ENCODE peak calls at places on chromosomes 5 and 9, in six cellular contexts. Q is PC-9, G is mammary epithelial cell, F is H1, B is GM23338, M is GM23248. S is an unnamed sample.

GRCh38 chr5:8839361-8840055 is 706.4 kb downstream of the SEMA5A start:
- DNase-seq in F (no peak), M (no peak), Q (no peak), G (no peak), B (no peak), S (no peak)

GRCh38 chr5:142486581-142486980 is 161.8 kb upstream of the SPRY4 start:
- DNase-seq in M (peak), Q (peak), G (no peak), F (no peak), B (no peak), S (no peak)

GRCh38 chr5:67375606-67376005 is 179.0 kb upstream of the CD180 start:
- DNase-seq in Q (no peak), F (no peak), B (no peak), M (no peak), G (no peak), S (no peak)

GRCh38 chr9:131276891-131277672 is 772 bp upstream of the FAM78A start:
- DNase-seq in G (no peak), F (no peak), Q (no peak), M (peak), B (no peak), S (no peak)

GRCh38 chr5:105428461-105429129 is 1866.0 kb upstream of the NUDT12 start:
- DNase-seq in Q (no peak), B (no peak), G (no peak), M (no peak), F (no peak), S (no peak)

GRCh38 chr5:155735388-155735787 is 591.6 kb upstream of the SGCD start:
- DNase-seq in M (peak), B (no peak), G (no peak), F (no peak), Q (no peak), S (no peak)

GRCh38 chr9:124480621-124480981 is 26.6 kb downstream of the NR5A1 start:
- DNase-seq in Q (no peak), B (peak), G (peak), M (peak), F (peak), S (no peak)

GRCh38 chr5:111775224-111775623 is 18.2 kb upstream of the NREP start:
- DNase-seq in B (no peak), Q (peak), G (no peak), M (peak), F (no peak), S (no peak)

GRCh38 chr9:113587471-113588031 is 124.0 kb downstream of the RGS3 start:
- DNase-seq in G (no peak), Q (peak), F (peak), M (no peak), B (peak), S (no peak)

GRCh38 chr9:131503626-131504465 is 1.1 kb downstream of the POMT1 start:
- DNase-seq in M (peak), F (peak), Q (peak), G (peak), B (peak), S (no peak)

GRCh38 chr5:168417731-168418429 is 68.4 kb upstream of the RARS1 start:
- DNase-seq in M (no peak), G (no peak), B (no peak), F (no peak), Q (no peak), S (no peak)

GRCh38 chr5:17796757-17797398 is 162.6 kb downstream of the TAF11L14 start:
- DNase-seq in Q (no peak), M (no peak), F (no peak), G (peak), B (no peak), S (no peak)

GRCh38 chr5:140317859-140318258 is 15.0 kb upstream of the PFDN1 start:
- DNase-seq in G (peak), Q (peak), F (no peak), M (peak), B (no peak), S (no peak)

GRCh38 chr9:80884180-80884579 is 805.2 kb downstream of the TLE1 start:
- DNase-seq in G (no peak), Q (no peak), M (no peak), B (no peak), F (no peak), S (no peak)

GRCh38 chr9:80878556-80878955 is 810.8 kb downstream of the TLE1 start:
- DNase-seq in M (no peak), G (peak), F (no peak), Q (no peak), B (no peak), S (no peak)

GRCh38 chr9:80885894-80886293 is 803.5 kb downstream of the TLE1 start:
- DNase-seq in B (peak), Q (no peak), M (no peak), F (no peak), G (no peak), S (no peak)

GRCh38 chr9:80881350-80881749 is 808.0 kb downstream of the TLE1 start:
- DNase-seq in G (no peak), B (peak), M (no peak), Q (no peak), F (no peak), S (no peak)

GRCh38 chr9:80881946-80882345 is 807.4 kb downstream of the TLE1 start:
- DNase-seq in Q (no peak), B (peak), M (no peak), G (no peak), F (peak), S (no peak)
- H2AFZ ChIP-seq in Q (no peak), B (peak), M (no peak), G (no peak), F (no peak), S (no peak)

GRCh38 chr9:20321683-20322082 is 300.6 kb downstream of the MLLT3 start:
- DNase-seq in G (no peak), Q (no peak), B (no peak), F (no peak), M (peak), S (peak)
- H2AFZ ChIP-seq in G (peak), Q (no peak), B (peak), F (peak), M (no peak), S (peak)

GRCh38 chr9:68934319-68934644 is 79.6 kb downstream of the PRKACG start:
- DNase-seq in G (no peak), B (no peak), Q (no peak), F (no peak), M (no peak), S (no peak)
- H2AFZ ChIP-seq in G (no peak), B (no peak), Q (no peak), F (no peak), M (no peak), S (no peak)

GRCh38 chr9:123127512-123128075 is 94.1 kb downstream of the GPR21 start:
- DNase-seq in Q (no peak), B (no peak), F (no peak), G (no peak), M (no peak), S (no peak)
- H2AFZ ChIP-seq in Q (no peak), B (no peak), F (no peak), G (no peak), M (no peak), S (no peak)

GRCh38 chr5:167254150-167254549 is 1037.3 kb upstream of the WWC1 start:
- DNase-seq in Q (no peak), G (no peak), B (peak), F (no peak), M (no peak), S (no peak)
- H2AFZ ChIP-seq in Q (no peak), G (no peak), B (peak), F (no peak), M (no peak), S (no peak)